ENCODE peak calls at places on chromosome 19, in six cellular contexts. I, T, D, B, M and F are unnamed samples.

GRCh38 chr19:18660051-18660910 is 23.2 kb upstream of the CRTC1 start:
- DNase-seq in I (no peak), T (no peak), D (no peak), B (peak; percentile 76), M (peak; percentile 89), F (no peak)

GRCh38 chr19:7706662-7707454 is 4.9 kb upstream of the FCER2 start:
- DNase-seq in I (no peak), T (no peak), D (no peak), B (no peak), M (no peak), F (no peak)

GRCh38 chr19:15332311-15332996 is at the start of gene BRD4:
- DNase-seq in I (peak; percentile 83), T (no peak), D (peak; percentile 84), B (peak; percentile 59), M (peak; percentile 87), F (peak; percentile 91)

GRCh38 chr19:7524523-7524922 is 2.1 kb downstream of the MCOLN1 start:
- DNase-seq in I (no peak), T (no peak), D (no peak), B (no peak), M (no peak), F (no peak)

GRCh38 chr19:56567274-56568120 is at the start of gene ZNF470:
- DNase-seq in I (peak; percentile 91), T (peak; percentile 70), D (peak; percentile 96), B (peak; percentile 93), M (peak; percentile 81), F (peak; percentile 93)

GRCh38 chr19:24033962-24034342 is 53.0 kb upstream of the ZNF254 start:
- DNase-seq in I (no peak), T (peak; percentile 21), D (peak; percentile 27), B (peak; percentile 79), M (peak; percentile 10), F (peak; percentile 19)

GRCh38 chr19:3550947-3551807 is 6.2 kb downstream of the MFSD12 start:
- DNase-seq in I (no peak), T (no peak), D (no peak), B (no peak), M (no peak), F (no peak)

GRCh38 chr19:19179548-19180441 is 9.7 kb upstream of the MEF2B start:
- DNase-seq in I (no peak), T (no peak), D (no peak), B (no peak), M (no peak), F (no peak)

GRCh38 chr19:3450796-3451411 is 29.4 kb downstream of the SMIM24 start:
- DNase-seq in I (no peak), T (peak; percentile 99), D (no peak), B (peak; percentile 100), M (peak; percentile 65), F (no peak)

GRCh38 chr19:29662604-29663404 is 2.5 kb upstream of the PLEKHF1 start:
- DNase-seq in I (peak; percentile 38), T (peak; percentile 85), D (no peak), B (peak; percentile 95), M (peak; percentile 53), F (no peak)

GRCh38 chr19:11814707-11815050 is 606 bp downstream of the ZNF440 start:
- DNase-seq in I (no peak), T (no peak), D (peak; percentile 13), B (peak; percentile 33), M (no peak), F (no peak)